ENCODE peak calls at places on chromosomes 2 and 18, in five cellular contexts. One of them, this sample, is unnamed.
A peak's percentile ranks its signal among the peaks of the same experiment; 100 is the strongest.

GRCh38 chr2:122191331-122191730 is 435.9 kb downstream of the TSN start:
- DNase-seq in IMR-90: no peak
- DNase-seq in neuronal stem cell: peak; percentile 36
- DNase-seq in WERI-Rb-1: peak; percentile 76
- DNase-seq in H9: peak; percentile 75
- DNase-seq in this sample: no peak

GRCh38 chr18:45962461-45962860 is 4.7 kb downstream of the EPG5 start:
- DNase-seq in H9: no peak
- DNase-seq in neuronal stem cell: no peak
- DNase-seq in IMR-90: peak; percentile 77
- DNase-seq in WERI-Rb-1: no peak
- DNase-seq in this sample: peak; percentile 25

GRCh38 chr18:63198868-63199742 is 120.5 kb downstream of the BCL2 start:
- DNase-seq in IMR-90: no peak
- DNase-seq in WERI-Rb-1: no peak
- DNase-seq in neuronal stem cell: no peak
- DNase-seq in H9: no peak
- DNase-seq in this sample: no peak

GRCh38 chr2:150495993-150496627 is 8.6 kb upstream of the RND3 start:
- DNase-seq in IMR-90: peak; percentile 99
- DNase-seq in WERI-Rb-1: no peak
- DNase-seq in H9: no peak
- DNase-seq in neuronal stem cell: no peak
- DNase-seq in this sample: peak; percentile 99

GRCh38 chr2:49174755-49175154 is 20.4 kb upstream of the FSHR start:
- DNase-seq in H9: no peak
- DNase-seq in IMR-90: no peak
- DNase-seq in WERI-Rb-1: no peak
- DNase-seq in neuronal stem cell: no peak
- DNase-seq in this sample: no peak

GRCh38 chr2:37657471-37657870 is 14.0 kb downstream of the CDC42EP3 start:
- DNase-seq in IMR-90: no peak
- DNase-seq in WERI-Rb-1: no peak
- DNase-seq in neuronal stem cell: no peak
- DNase-seq in H9: no peak
- DNase-seq in this sample: no peak

GRCh38 chr2:37326866-37327634 is 2.4 kb upstream of the PRKD3 start:
- DNase-seq in IMR-90: no peak
- DNase-seq in H9: no peak
- DNase-seq in WERI-Rb-1: no peak
- DNase-seq in neuronal stem cell: no peak
- DNase-seq in this sample: no peak

GRCh38 chr2:26612522-26613240 is 28.5 kb downstream of the CIB4 start:
- DNase-seq in H9: no peak
- DNase-seq in IMR-90: no peak
- DNase-seq in WERI-Rb-1: peak; percentile 90
- DNase-seq in neuronal stem cell: no peak
- DNase-seq in this sample: no peak

GRCh38 chr2:6326958-6327357 is 538.7 kb downstream of the CMPK2 start:
- DNase-seq in neuronal stem cell: no peak
- DNase-seq in IMR-90: no peak
- DNase-seq in WERI-Rb-1: no peak
- DNase-seq in H9: no peak
- DNase-seq in this sample: no peak

GRCh38 chr2:142754182-142754581 is 123.3 kb upstream of the KYNU start:
- DNase-seq in WERI-Rb-1: no peak
- DNase-seq in neuronal stem cell: no peak
- DNase-seq in IMR-90: no peak
- DNase-seq in H9: no peak
- DNase-seq in this sample: no peak

GRCh38 chr2:128395640-128396499 is 77.2 kb upstream of the HS6ST1 start:
- DNase-seq in WERI-Rb-1: no peak
- DNase-seq in neuronal stem cell: no peak
- DNase-seq in IMR-90: peak; percentile 10
- DNase-seq in H9: no peak
- DNase-seq in this sample: no peak

GRCh38 chr2:197675711-197676188 is 363 bp upstream of the RFTN2 start:
- DNase-seq in IMR-90: peak; percentile 76
- DNase-seq in WERI-Rb-1: no peak
- DNase-seq in neuronal stem cell: peak; percentile 40
- DNase-seq in H9: peak; percentile 46
- DNase-seq in this sample: no peak

GRCh38 chr2:9205963-9206948 is at the start of gene ASAP2:
- DNase-seq in WERI-Rb-1: peak; percentile 83
- DNase-seq in neuronal stem cell: peak; percentile 72
- DNase-seq in IMR-90: peak; percentile 68
- DNase-seq in H9: peak; percentile 65
- DNase-seq in this sample: no peak

GRCh38 chr2:17303054-17303453 is 215.2 kb downstream of the RAD51AP2 start:
- DNase-seq in IMR-90: peak; percentile 81
- DNase-seq in H9: no peak
- DNase-seq in WERI-Rb-1: no peak
- DNase-seq in neuronal stem cell: no peak
- DNase-seq in this sample: no peak

GRCh38 chr2:8437228-8437948 is 244.5 kb upstream of the ID2 start:
- DNase-seq in H9: no peak
- DNase-seq in neuronal stem cell: no peak
- DNase-seq in WERI-Rb-1: no peak
- DNase-seq in IMR-90: no peak
- DNase-seq in this sample: no peak

GRCh38 chr2:86392873-86393272 is 48.3 kb upstream of the KDM3A start:
- DNase-seq in H9: no peak
- DNase-seq in IMR-90: no peak
- DNase-seq in WERI-Rb-1: no peak
- DNase-seq in neuronal stem cell: no peak
- DNase-seq in this sample: no peak

GRCh38 chr2:17851731-17852585 is 26.5 kb upstream of the KCNS3 start:
- DNase-seq in WERI-Rb-1: peak; percentile 90
- DNase-seq in H9: peak; percentile 63
- DNase-seq in neuronal stem cell: peak; percentile 46
- DNase-seq in IMR-90: peak; percentile 69
- DNase-seq in this sample: peak; percentile 11

GRCh38 chr2:95276244-95276887 is 2.1 kb downstream of the PROM2 start:
- DNase-seq in H9: no peak
- DNase-seq in neuronal stem cell: no peak
- DNase-seq in WERI-Rb-1: no peak
- DNase-seq in IMR-90: no peak
- DNase-seq in this sample: no peak

GRCh38 chr2:72278046-72278445 is 130.4 kb upstream of the CYP26B1 start:
- DNase-seq in WERI-Rb-1: no peak
- DNase-seq in H9: no peak
- DNase-seq in neuronal stem cell: no peak
- DNase-seq in IMR-90: peak; percentile 79
- DNase-seq in this sample: no peak

GRCh38 chr2:63790913-63791312 is 50.8 kb upstream of the UGP2 start:
- DNase-seq in IMR-90: peak; percentile 91
- DNase-seq in H9: no peak
- DNase-seq in neuronal stem cell: no peak
- DNase-seq in WERI-Rb-1: no peak
- DNase-seq in this sample: peak; percentile 54

GRCh38 chr2:134572996-134573395 is 145.8 kb downstream of the TMEM163 start:
- DNase-seq in IMR-90: no peak
- DNase-seq in H9: no peak
- DNase-seq in WERI-Rb-1: no peak
- DNase-seq in neuronal stem cell: no peak
- DNase-seq in this sample: no peak

GRCh38 chr2:30465171-30465545 is 18.1 kb downstream of the LCLAT1 start:
- DNase-seq in IMR-90: no peak
- DNase-seq in H9: no peak
- DNase-seq in WERI-Rb-1: no peak
- DNase-seq in neuronal stem cell: no peak
- DNase-seq in this sample: no peak

GRCh38 chr2:5617796-5618195 is 74.4 kb upstream of the SOX11 start:
- DNase-seq in neuronal stem cell: no peak
- DNase-seq in WERI-Rb-1: no peak
- DNase-seq in IMR-90: no peak
- DNase-seq in H9: no peak
- DNase-seq in this sample: no peak

GRCh38 chr2:168697668-168698121 is 104.7 kb upstream of the NOSTRIN start:
- DNase-seq in neuronal stem cell: no peak
- DNase-seq in H9: no peak
- DNase-seq in WERI-Rb-1: no peak
- DNase-seq in IMR-90: peak; percentile 30
- DNase-seq in this sample: no peak

GRCh38 chr2:39508243-39508642 is 71.2 kb upstream of the MAP4K3 start:
- DNase-seq in WERI-Rb-1: no peak
- DNase-seq in H9: no peak
- DNase-seq in neuronal stem cell: no peak
- DNase-seq in IMR-90: peak; percentile 88
- DNase-seq in this sample: no peak

GRCh38 chr2:200873561-200873960 is 9.1 kb upstream of the CLK1 start:
- DNase-seq in neuronal stem cell: no peak
- DNase-seq in WERI-Rb-1: no peak
- DNase-seq in H9: no peak
- DNase-seq in IMR-90: no peak
- DNase-seq in this sample: no peak

GRCh38 chr2:201171259-201171814 is 11.6 kb upstream of the CASP10 start:
- DNase-seq in IMR-90: no peak
- DNase-seq in H9: no peak
- DNase-seq in WERI-Rb-1: no peak
- DNase-seq in neuronal stem cell: no peak
- DNase-seq in this sample: no peak

GRCh38 chr2:220708366-220708765 is 863.7 kb downstream of the EPHA4 start:
- DNase-seq in H9: no peak
- DNase-seq in neuronal stem cell: no peak
- DNase-seq in WERI-Rb-1: no peak
- DNase-seq in IMR-90: peak; percentile 57
- DNase-seq in this sample: peak; percentile 57

GRCh38 chr18:44869533-44869932 is 188.8 kb downstream of the SETBP1 start:
- DNase-seq in WERI-Rb-1: no peak
- DNase-seq in neuronal stem cell: no peak
- DNase-seq in H9: no peak
- DNase-seq in IMR-90: no peak
- DNase-seq in this sample: no peak
- H3K27me3 ChIP-seq in WERI-Rb-1: no peaks in the 10 kb centered on the region
- H3K27me3 ChIP-seq in neuronal stem cell: no peaks in the 10 kb centered on the region
- H3K27me3 ChIP-seq in H9: no peaks in the 10 kb centered on the region
- H3K27me3 ChIP-seq in IMR-90: peaks cover 3% of the 10 kb centered on the region
- H3K27me3 ChIP-seq in this sample: no peaks in the 10 kb centered on the region

GRCh38 chr2:241994556-241995213 is 125.2 kb downstream of the RTP5 start:
- DNase-seq in neuronal stem cell: no peak
- DNase-seq in IMR-90: no peak
- DNase-seq in WERI-Rb-1: peak; percentile 1
- DNase-seq in H9: no peak
- DNase-seq in this sample: no peak

GRCh38 chr2:241994086-241994485 is 124.6 kb downstream of the RTP5 start:
- DNase-seq in IMR-90: no peak
- DNase-seq in WERI-Rb-1: peak; percentile 2
- DNase-seq in H9: no peak
- DNase-seq in neuronal stem cell: no peak
- DNase-seq in this sample: no peak

GRCh38 chr2:241991236-241991635 is 121.7 kb downstream of the RTP5 start:
- DNase-seq in H9: no peak
- DNase-seq in IMR-90: no peak
- DNase-seq in WERI-Rb-1: no peak
- DNase-seq in neuronal stem cell: no peak
- DNase-seq in this sample: no peak

GRCh38 chr2:241992753-241993152 is 123.2 kb downstream of the RTP5 start:
- DNase-seq in H9: no peak
- DNase-seq in WERI-Rb-1: no peak
- DNase-seq in IMR-90: no peak
- DNase-seq in neuronal stem cell: no peak
- DNase-seq in this sample: no peak

GRCh38 chr2:241993386-241994005 is 124.0 kb downstream of the RTP5 start:
- DNase-seq in WERI-Rb-1: no peak
- DNase-seq in H9: no peak
- DNase-seq in neuronal stem cell: no peak
- DNase-seq in IMR-90: no peak
- DNase-seq in this sample: no peak
- H3K27me3 ChIP-seq in WERI-Rb-1: no peaks in the 10 kb centered on the region
- H3K27me3 ChIP-seq in H9: no peaks in the 10 kb centered on the region
- H3K27me3 ChIP-seq in neuronal stem cell: peaks cover 14% of the 10 kb centered on the region
- H3K27me3 ChIP-seq in IMR-90: peaks cover 24% of the 10 kb centered on the region
- H3K27me3 ChIP-seq in this sample: no peaks in the 10 kb centered on the region

DNA sequence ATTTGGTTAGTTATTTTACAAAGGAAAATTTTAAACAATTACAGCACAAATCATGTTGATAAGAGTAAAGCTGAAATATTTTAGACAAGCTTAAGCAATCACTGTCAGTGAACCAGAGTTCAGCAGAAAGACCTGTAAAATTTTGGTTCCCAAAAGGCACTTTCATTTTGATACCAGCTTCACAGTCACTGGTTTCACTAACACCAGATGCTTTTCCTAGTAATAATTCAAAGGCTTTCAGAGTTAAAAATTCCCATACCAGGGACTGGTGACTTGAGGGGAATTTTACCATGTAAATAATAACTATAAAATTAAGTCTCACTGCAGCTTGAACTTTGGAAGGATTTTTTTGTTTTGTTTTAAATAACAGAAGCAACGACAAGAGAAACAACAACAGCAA is 102.3 kb upstream of the CD302 start:
- DNase-seq in neuronal stem cell: no peak
- DNase-seq in WERI-Rb-1: no peak
- DNase-seq in H9: no peak
- DNase-seq in IMR-90: no peak
- DNase-seq in this sample: no peak
- H3K27me3 ChIP-seq in neuronal stem cell: peaks cover 3% of the 10 kb centered on the region
- H3K27me3 ChIP-seq in WERI-Rb-1: no peaks in the 10 kb centered on the region
- H3K27me3 ChIP-seq in H9: no peaks in the 10 kb centered on the region
- H3K27me3 ChIP-seq in IMR-90: peaks cover 51% of the 10 kb centered on the region
- H3K27me3 ChIP-seq in this sample: peaks cover 7% of the 10 kb centered on the region

DNA sequence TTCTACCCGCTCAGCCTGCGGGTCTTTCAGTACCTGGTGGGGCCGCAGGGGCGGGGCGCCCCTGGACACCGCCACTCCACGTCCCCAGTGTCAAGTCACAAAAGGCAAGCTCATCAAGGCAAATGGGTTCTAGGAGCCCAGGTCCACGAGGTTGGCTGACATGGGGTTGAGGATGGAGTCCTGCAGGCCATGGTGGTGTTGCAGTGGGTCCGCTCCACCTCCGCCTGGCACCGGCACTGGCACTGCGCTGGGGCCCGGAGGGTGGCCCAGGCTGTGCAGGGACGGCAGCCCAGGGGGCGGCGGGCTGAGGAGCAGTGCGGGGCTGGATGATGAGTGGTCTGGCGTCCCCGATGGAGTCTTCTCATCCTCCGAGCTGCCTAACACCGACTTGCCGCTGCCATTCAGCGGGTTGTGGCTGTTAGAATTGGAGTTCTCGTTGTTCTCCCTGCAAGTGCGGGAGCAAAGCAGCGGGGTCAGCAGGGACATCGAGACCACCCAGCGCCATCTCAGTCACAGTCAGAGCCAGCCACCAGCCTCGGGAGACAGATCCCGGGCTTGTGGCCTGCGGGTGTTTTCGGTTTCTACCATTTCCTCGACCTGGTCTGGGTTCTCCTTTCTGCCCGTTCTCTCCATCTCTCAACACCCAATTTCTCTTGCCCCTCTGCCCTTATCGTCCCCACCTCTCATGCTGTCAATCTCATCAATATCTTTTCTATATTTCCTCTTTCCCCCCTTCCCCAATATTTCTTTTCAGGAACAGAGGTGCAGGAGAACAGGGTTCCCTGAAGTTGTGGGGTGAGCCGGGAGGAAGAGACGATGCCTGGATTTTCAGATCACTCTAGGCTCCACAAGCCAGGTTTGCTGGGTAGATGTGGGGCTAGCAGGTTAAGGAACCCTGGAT is 3.0 kb downstream of the SIX2 start:
- DNase-seq in WERI-Rb-1: no peak
- DNase-seq in IMR-90: no peak
- DNase-seq in neuronal stem cell: no peak
- DNase-seq in H9: no peak
- DNase-seq in this sample: no peak
- H3K27me3 ChIP-seq in WERI-Rb-1: peaks cover 19% of the 10 kb centered on the region
- H3K27me3 ChIP-seq in IMR-90: peaks cover 96% of the 10 kb centered on the region
- H3K27me3 ChIP-seq in neuronal stem cell: peaks cover 98% of the 10 kb centered on the region
- H3K27me3 ChIP-seq in H9: peaks cover 85% of the 10 kb centered on the region
- H3K27me3 ChIP-seq in this sample: peaks cover 48% of the 10 kb centered on the region

GRCh38 chr18:13219012-13219396 is 444 bp downstream of the LDLRAD4 start:
- DNase-seq in neuronal stem cell: no peak
- DNase-seq in H9: no peak
- DNase-seq in WERI-Rb-1: no peak
- DNase-seq in IMR-90: no peak
- DNase-seq in this sample: no peak
- H3K27me3 ChIP-seq in neuronal stem cell: peaks cover 94% of the 10 kb centered on the region
- H3K27me3 ChIP-seq in H9: peaks cover 17% of the 10 kb centered on the region
- H3K27me3 ChIP-seq in WERI-Rb-1: peaks cover 5% of the 10 kb centered on the region
- H3K27me3 ChIP-seq in IMR-90: peaks cover 55% of the 10 kb centered on the region
- H3K27me3 ChIP-seq in this sample: peaks cover 27% of the 10 kb centered on the region